ENCODE peak calls at places on chromosomes 11 and 22, in five cellular contexts. S is Calu3, K is nephron progenitor cell, X is GM12865, R is Caco-2. T is an unnamed sample.

GRCh38 chr11:9838961-9839360 is 175.1 kb downstream of the SWAP70 start:
- DNase-seq in K (no peak), X (peak; percentile 79), R (no peak), S (no peak), T (no peak)

GRCh38 chr11:129947474-129947873 is 52.1 kb upstream of the NFRKB start:
- DNase-seq in K (no peak), X (no peak), S (no peak), R (no peak), T (no peak)

GRCh38 chr11:116051494-116051893 is 547.3 kb upstream of the CADM1 start:
- DNase-seq in R (no peak), S (no peak), K (no peak), X (no peak), T (peak; percentile 22)

GRCh38 chr22:20414450-20414849 is 20.5 kb downstream of the ZNF74 start:
- DNase-seq in S (no peak), R (no peak), X (no peak), K (no peak), T (no peak)

GRCh38 chr11:74701351-74701750 is 29.9 kb downstream of the CHRDL2 start:
- DNase-seq in X (peak; percentile 55), S (no peak), K (no peak), R (no peak), T (no peak)

GRCh38 chr22:49211176-49211575 is 616.5 kb downstream of the BRD1 start:
- DNase-seq in X (no peak), R (no peak), K (no peak), S (no peak), T (no peak)

GRCh38 chr11:33722579-33723234 is 13.5 kb downstream of the CD59 start:
- DNase-seq in S (no peak), X (peak; percentile 64), K (no peak), R (no peak), T (no peak)

GRCh38 chr22:48918585-48919186 is 909.0 kb downstream of the BRD1 start:
- DNase-seq in S (no peak), R (no peak), K (no peak), X (no peak), T (no peak)

GRCh38 chr11:124817036-124817435 is 16.8 kb upstream of the MSANTD2 start:
- DNase-seq in R (no peak), K (no peak), S (no peak), X (no peak), T (no peak)

GRCh38 chr11:64209563-64209843 is 3.0 kb downstream of the FERMT3 start:
- DNase-seq in K (no peak), X (no peak), S (no peak), R (peak; percentile 39), T (no peak)

GRCh38 chr22:35337932-35338331 is 38.2 kb downstream of the TOM1 start:
- DNase-seq in K (no peak), X (peak; percentile 45), R (no peak), S (no peak), T (no peak)

GRCh38 chr11:8691601-8692000 is 9.0 kb downstream of the RPL27A start:
- DNase-seq in K (no peak), X (no peak), S (no peak), R (no peak), T (no peak)

GRCh38 chr22:23184764-23185113 is 4.4 kb downstream of the BCR start:
- DNase-seq in X (no peak), S (no peak), K (no peak), R (no peak), T (no peak)

GRCh38 chr11:85718991-85719807 is 33.2 kb upstream of the CCDC89 start:
- DNase-seq in X (no peak), K (peak; percentile 21), S (peak; percentile 17), R (no peak), T (peak; percentile 82)

GRCh38 chr11:117175781-117176180 is 2.8 kb upstream of the SIDT2 start:
- DNase-seq in S (no peak), R (no peak), X (no peak), K (no peak), T (no peak)

GRCh38 chr11:107457205-107457557 is 444 bp downstream of the CWF19L2 start:
- DNase-seq in S (no peak), X (peak; percentile 49), K (peak; percentile 9), R (no peak), T (no peak)

GRCh38 chr11:13329670-13330401 is 52.2 kb downstream of the BMAL1 start:
- DNase-seq in R (no peak), S (no peak), X (no peak), K (no peak), T (no peak)

GRCh38 chr11:70098936-70099335 is 20.8 kb downstream of the ANO1 start:
- DNase-seq in K (no peak), X (no peak), S (no peak), R (no peak), T (no peak)

GRCh38 chr11:68328374-68329091 is 16.1 kb downstream of the LRP5 start:
- DNase-seq in R (no peak), S (peak; percentile 61), X (no peak), K (peak; percentile 57), T (no peak)

GRCh38 chr11:9753031-9753430 is 89.2 kb downstream of the SWAP70 start:
- DNase-seq in X (no peak), S (no peak), K (no peak), R (no peak), T (no peak)

GRCh38 chr11:12717851-12718291 is 43.6 kb downstream of the TEAD1 start:
- DNase-seq in R (no peak), K (no peak), S (no peak), X (peak; percentile 97), T (no peak)

GRCh38 chr22:44893731-44894080 is 116.1 kb downstream of the PHF21B start:
- DNase-seq in R (peak; percentile 24), K (no peak), X (no peak), S (no peak), T (peak; percentile 38)

GRCh38 chr22:50260801-50261614 is 475 bp downstream of the MAPK12 start:
- DNase-seq in S (peak; percentile 55), R (no peak), K (peak; percentile 68), X (peak; percentile 75), T (no peak)

GRCh38 chr22:27088026-27088425 is 430.6 kb downstream of the MIAT start:
- DNase-seq in R (no peak), S (no peak), K (no peak), X (no peak), T (no peak)

GRCh38 chr22:31244943-31245451 is 32.9 kb downstream of the LIMK2 start:
- DNase-seq in S (no peak), X (no peak), R (no peak), K (no peak), T (no peak)

GRCh38 chr11:111635706-111636045 is 33.4 kb downstream of the SIK2 start:
- DNase-seq in X (no peak), K (no peak), S (no peak), R (no peak), T (no peak)

GRCh38 chr11:134098566-134099184 is 29.8 kb downstream of the JAM3 start:
- DNase-seq in K (no peak), R (no peak), S (no peak), X (peak; percentile 34), T (no peak)
- TF ChIP-seq CTCF in K (no peak), R (peak; percentile 58), S (peak; percentile 31), X (peak; percentile 29), T (no peak)

GRCh38 chr11:11569936-11570491 is 51.8 kb downstream of the GALNT18 start:
- DNase-seq in S (no peak), K (no peak), R (no peak), X (no peak), T (peak; percentile 83)

GRCh38 chr11:11571893-11572292 is 49.9 kb downstream of the GALNT18 start:
- DNase-seq in K (no peak), X (no peak), R (no peak), S (no peak), T (no peak)

GRCh38 chr11:11568651-11569229 is 53.1 kb downstream of the GALNT18 start:
- DNase-seq in S (no peak), K (no peak), R (no peak), X (peak; percentile 42), T (no peak)

GRCh38 chr11:11572386-11572785 is 49.4 kb downstream of the GALNT18 start:
- DNase-seq in X (no peak), S (no peak), R (no peak), K (no peak), T (peak; percentile 62)

DNA sequence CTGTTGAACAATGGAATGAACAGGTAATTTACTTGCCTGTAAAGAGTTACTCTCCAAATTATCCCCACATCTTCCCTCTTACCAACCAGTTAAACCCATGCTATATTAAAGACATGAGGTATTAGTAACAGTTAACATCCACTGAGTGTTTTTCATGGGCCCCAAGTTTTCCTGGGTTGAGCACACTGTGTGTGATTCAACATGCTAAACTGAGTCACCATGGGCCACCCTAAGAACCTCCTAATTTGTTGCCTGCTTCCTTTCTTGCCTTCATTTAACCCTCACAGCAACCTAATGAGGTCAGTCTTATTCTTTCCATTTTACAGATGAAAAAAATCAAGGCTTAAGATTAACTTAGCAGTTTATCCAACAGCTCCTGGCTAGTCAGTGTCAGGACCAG is 51.0 kb downstream of the GALNT18 start:
- DNase-seq in X (no peak), S (no peak), K (no peak), R (no peak), T (no peak)
- TF ChIP-seq CTCF in X (no peak), S (no peak), K (no peak), R (no peak), T (no peak)

GRCh38 chr11:118910309-118911112 is 15.2 kb downstream of the BCL9L start:
- DNase-seq in R (peak; percentile 95), S (peak; percentile 76), K (peak; percentile 76), X (no peak), T (peak; percentile 92)
- TF ChIP-seq CTCF in R (no peak), S (no peak), K (no peak), X (no peak), T (no peak)

GRCh38 chr11:87035976-87036583 is 1.7 kb upstream of the TMEM135 start:
- DNase-seq in S (no peak), R (no peak), X (no peak), K (no peak), T (no peak)

GRCh38 chr11:87036756-87037449 is 831 bp upstream of the TMEM135 start:
- DNase-seq in X (peak; percentile 27), K (no peak), R (peak; percentile 77), S (no peak), T (no peak)

GRCh38 chr11:87038235-87038960 is 664 bp downstream of the TMEM135 start:
- DNase-seq in S (no peak), X (peak; percentile 33), K (no peak), R (no peak), T (no peak)

GRCh38 chr11:87039371-87039770 is 1.6 kb downstream of the TMEM135 start:
- DNase-seq in X (no peak), S (no peak), R (no peak), K (no peak), T (no peak)

DNA sequence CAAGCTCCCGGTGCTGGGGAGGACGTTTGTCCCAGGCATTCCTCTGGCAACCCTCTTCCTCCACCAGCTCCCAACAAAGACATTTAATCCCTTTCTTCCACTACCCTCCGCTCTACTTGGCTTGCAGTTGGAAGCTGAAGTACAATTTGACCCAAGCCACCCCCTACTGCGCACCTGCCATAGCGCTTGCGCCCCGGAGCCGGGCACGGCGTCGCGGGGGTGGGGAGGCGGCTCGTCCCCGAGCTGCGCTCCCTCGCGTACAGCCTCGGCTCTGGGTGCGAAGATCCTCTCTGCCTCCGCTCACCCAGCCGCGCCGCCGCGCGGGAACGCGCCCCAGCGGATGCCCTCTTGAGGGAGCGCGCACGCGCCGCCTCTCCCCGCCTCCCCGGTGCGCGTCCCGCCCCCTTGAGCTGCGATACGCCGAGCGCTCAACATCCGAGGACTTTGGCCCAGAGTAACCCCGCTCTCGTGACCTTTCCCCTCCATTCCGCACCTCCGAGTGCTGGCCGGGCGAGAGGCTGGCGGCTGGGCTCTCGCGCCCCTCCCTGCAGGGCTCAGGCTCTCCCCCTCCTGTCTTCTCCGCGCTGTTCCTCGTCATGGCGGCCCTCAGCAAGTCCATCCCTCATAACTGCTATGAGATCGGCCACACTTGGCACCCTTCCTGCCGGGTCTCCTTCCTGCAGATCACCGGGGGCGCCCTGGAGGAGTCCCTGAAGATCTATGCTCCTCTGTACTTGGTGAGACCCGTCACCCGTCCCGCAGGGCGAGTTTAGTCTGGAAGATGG is at the start of gene TMEM135:
- DNase-seq in K (peak; percentile 97), X (peak; percentile 98), S (peak; percentile 91), R (peak; percentile 99), T (peak; percentile 95)
- TF ChIP-seq CTCF in K (no peak), X (no peak), S (no peak), R (no peak), T (no peak)